ENCODE peak calls at places on chromosomes 7 and 10, in eight cellular contexts. L is stimulated activated CD4-positive, alpha-beta T cell treated with anti-CD3 and anti-CD28 coated beads, Interleukin-12 subunit alpha, Interleukin-12 subunit beta, amount 100 ng/mL, for 4 hours; J is activated CD4-positive, alpha-beta T cell treated with anti-CD3 and anti-CD28 coated beads, Interleukin-2, amount 50 U/mL, for 4 hours; G is HT1080; I is ascending aorta; Z is putamen; B is globus pallidus; Q is glutamatergic neuron. N is an unnamed sample.
A peak's percentile ranks its signal among the peaks of the same experiment; 100 is the strongest.

GRCh38 chr7:30904566-30904965 is 7.1 kb upstream of the AQP1 start:
- DNase-seq in L (no peak), J (no peak), G (no peak), I (no peak), Z (no peak), B (no peak), Q (no peak), N (no peak)

GRCh38 chr10:74011762-74012161 is 13.8 kb downstream of the VCL start:
- DNase-seq in L (no peak), J (no peak), G (peak; percentile 73), I (peak; percentile 71), Z (no peak), B (peak; percentile 19), Q (no peak), N (peak; percentile 95)

GRCh38 chr10:78861456-78862327 is 207.1 kb upstream of the ZMIZ1 start:
- DNase-seq in L (no peak), J (no peak), G (peak; percentile 38), I (no peak), Z (no peak), B (no peak), Q (no peak), N (no peak)

GRCh38 chr7:113936535-113936934 is 17.7 kb upstream of the PPP1R3A start:
- DNase-seq in L (no peak), J (no peak), G (no peak), I (no peak), Z (no peak), B (no peak), Q (no peak), N (no peak)

GRCh38 chr10:129743738-129744133 is 220.3 kb downstream of the EBF3 start:
- DNase-seq in L (no peak), J (no peak), G (no peak), I (no peak), Z (no peak), B (no peak), Q (no peak), N (no peak)

GRCh38 chr10:18659784-18660561 is 742 bp downstream of the ARL5B start:
- DNase-seq in L (no peak), J (no peak), G (peak; percentile 36), I (no peak), Z (no peak), B (no peak), Q (no peak), N (peak; percentile 58)

GRCh38 chr7:135934651-135935050 is 42.5 kb downstream of the MTPN start:
- DNase-seq in L (no peak), J (no peak), G (no peak), I (no peak), Z (no peak), B (no peak), Q (no peak), N (no peak)

GRCh38 chr10:110657968-110658691 is 14.0 kb downstream of the RBM20 start:
- DNase-seq in L (no peak), J (no peak), G (no peak), I (no peak), Z (no peak), B (no peak), Q (no peak), N (no peak)

GRCh38 chr7:37511852-37512377 is 63.3 kb upstream of the ELMO1 start:
- DNase-seq in L (no peak), J (no peak), G (no peak), I (no peak), Z (no peak), B (no peak), Q (no peak), N (no peak)

GRCh38 chr7:148699772-148700629 is 1.3 kb downstream of the CUL1 start:
- DNase-seq in L (no peak), J (no peak), G (peak; percentile 37), I (no peak), Z (no peak), B (peak; percentile 24), Q (no peak), N (peak; percentile 72)

GRCh38 chr7:66054063-66054462 is 21.6 kb upstream of the ASL start:
- DNase-seq in L (no peak), J (no peak), G (no peak), I (no peak), Z (no peak), B (no peak), Q (no peak), N (no peak)

GRCh38 chr10:4802711-4803487 is 23.1 kb upstream of the AKR1E2 start:
- DNase-seq in L (no peak), J (no peak), G (no peak), I (no peak), Z (no peak), B (no peak), Q (no peak), N (no peak)

GRCh38 chr10:71788954-71789353 is 15.6 kb upstream of the VSIR start:
- DNase-seq in L (no peak), J (no peak), G (no peak), I (no peak), Z (no peak), B (no peak), Q (no peak), N (no peak)

GRCh38 chr10:92829042-92829785 is 19.1 kb upstream of the EXOC6 start:
- DNase-seq in L (no peak), J (no peak), G (no peak), I (no peak), Z (no peak), B (no peak), Q (no peak), N (no peak)

GRCh38 chr7:29328811-29329210 is 134.2 kb downstream of the CHN2 start:
- DNase-seq in L (no peak), J (no peak), G (no peak), I (no peak), Z (no peak), B (no peak), Q (no peak), N (peak; percentile 16)

GRCh38 chr10:100878291-100878910 is 34.4 kb upstream of the SLF2 start:
- DNase-seq in L (no peak), J (no peak), G (peak; percentile 70), I (no peak), Z (peak; percentile 73), B (peak; percentile 76), Q (peak; percentile 72), N (peak; percentile 88)

GRCh38 chr10:59106441-59106840 is 70.0 kb upstream of the PHYHIPL start:
- DNase-seq in L (no peak), J (no peak), G (no peak), I (no peak), Z (no peak), B (no peak), Q (no peak), N (no peak)

GRCh38 chr7:157352506-157352905 is 15.7 kb downstream of the DNAJB6 start:
- DNase-seq in L (no peak), J (no peak), G (no peak), I (no peak), Z (no peak), B (no peak), Q (no peak), N (no peak)

GRCh38 chr10:59905066-59905734 is 1.2 kb downstream of the CCDC6 start:
- DNase-seq in L (peak; percentile 37), J (no peak), G (peak; percentile 11), I (no peak), Z (no peak), B (peak; percentile 35), Q (peak; percentile 68), N (peak; percentile 62)

GRCh38 chr7:133252506-133252857 is 396 bp upstream of the EXOC4 start:
- DNase-seq in L (no peak), J (no peak), G (no peak), I (no peak), Z (no peak), B (no peak), Q (no peak), N (no peak)

GRCh38 chr7:99218406-99219184 is 10.7 kb upstream of the KPNA7 start:
- DNase-seq in L (no peak), J (no peak), G (no peak), I (no peak), Z (no peak), B (no peak), Q (no peak), N (no peak)

GRCh38 chr7:122790558-122790957 is 87.8 kb upstream of the RNF148 start:
- DNase-seq in L (no peak), J (no peak), G (no peak), I (no peak), Z (no peak), B (no peak), Q (no peak), N (no peak)

GRCh38 chr10:89263531-89263930 is 12.0 kb upstream of the LIPA start:
- DNase-seq in L (no peak), J (no peak), G (no peak), I (no peak), Z (no peak), B (no peak), Q (no peak), N (no peak)

GRCh38 chr7:151856516-151856915 is 20.4 kb downstream of the PRKAG2 start:
- DNase-seq in L (no peak), J (no peak), G (no peak), I (no peak), Z (no peak), B (no peak), Q (no peak), N (no peak)

GRCh38 chr7:122217125-122217524 is 73.1 kb upstream of the AASS start:
- DNase-seq in L (no peak), J (no peak), G (no peak), I (no peak), Z (no peak), B (no peak), Q (no peak), N (peak; percentile 43)

GRCh38 chr7:100483101-100483727 is 513 bp upstream of the NYAP1 start:
- DNase-seq in L (peak; percentile 84), J (peak; percentile 73), G (peak; percentile 44), I (no peak), Z (peak; percentile 71), B (peak; percentile 51), Q (peak; percentile 86), N (peak; percentile 84)

GRCh38 chr7:112360681-112361080 is 89.6 kb upstream of the IFRD1 start:
- DNase-seq in L (no peak), J (no peak), G (no peak), I (no peak), Z (no peak), B (no peak), Q (no peak), N (peak; percentile 28)

GRCh38 chr10:26503911-26504310 is 65.8 kb downstream of the APBB1IP start:
- DNase-seq in L (peak; percentile 14), J (peak; percentile 23), G (no peak), I (no peak), Z (no peak), B (no peak), Q (no peak), N (no peak)

GRCh38 chr10:83545901-83546391 is 593.4 kb upstream of the GHITM start:
- DNase-seq in L (no peak), J (no peak), G (no peak), I (no peak), Z (no peak), B (no peak), Q (no peak), N (no peak)

GRCh38 chr7:31007634-31008033 is 43.9 kb downstream of the GHRHR start:
- DNase-seq in L (no peak), J (no peak), G (no peak), I (no peak), Z (no peak), B (no peak), Q (no peak), N (no peak)

GRCh38 chr10:13787015-13787421 is 200.3 kb downstream of the PRPF18 start:
- DNase-seq in L (peak; percentile 55), J (peak; percentile 63), G (peak; percentile 83), I (peak; percentile 66), Z (no peak), B (no peak), Q (no peak), N (no peak)

GRCh38 chr10:34648919-34649318 is 166.2 kb downstream of the PARD3 start:
- DNase-seq in L (no peak), J (no peak), G (no peak), I (no peak), Z (no peak), B (no peak), Q (no peak), N (no peak)

GRCh38 chr7:20647051-20647450 is 31.6 kb downstream of the ABCB5 start:
- DNase-seq in L (no peak), J (no peak), G (no peak), I (no peak), Z (no peak), B (no peak), Q (no peak), N (no peak)

GRCh38 chr7:141462958-141463357 is 88.3 kb upstream of the AGK start:
- DNase-seq in L (no peak), J (no peak), G (no peak), I (no peak), Z (peak; percentile 57), B (peak; percentile 66), Q (no peak), N (no peak)